ENCODE peak calls at places on chromosome 20, in four cellular contexts. A, V, E and J are unnamed samples.

GRCh38 chr20:325889-326644 is 715 bp downstream of the SOX12 start:
- DNase-seq in E (peak), V (peak), A (peak), J (peak)

GRCh38 chr20:235891-236290 is 8.8 kb downstream of the DEFB129 start:
- DNase-seq in E (no peak), A (no peak), V (no peak), J (no peak)

GRCh38 chr20:15399781-15400180 is 1062.4 kb upstream of the FLRT3 start:
- DNase-seq in E (no peak), V (no peak), A (no peak), J (no peak)

GRCh38 chr20:41509801-41510200 is 108.4 kb downstream of the CHD6 start:
- DNase-seq in A (no peak), V (peak), E (no peak), J (no peak)

GRCh38 chr20:57785720-57786119 is 75.9 kb upstream of the PMEPA1 start:
- DNase-seq in V (no peak), E (no peak), A (no peak), J (no peak)

GRCh38 chr20:21019831-21020655 is 86.1 kb downstream of the LINC00237 start:
- DNase-seq in A (peak), E (no peak), V (no peak), J (no peak)

GRCh38 chr20:36439040-36439730 is 102.1 kb upstream of the MYL9 start:
- DNase-seq in V (peak), E (peak), A (peak), J (peak)

GRCh38 chr20:9839626-9840025 is 750 bp upstream of the PAK5 start:
- DNase-seq in E (no peak), V (no peak), A (no peak), J (no peak)

GRCh38 chr20:63205896-63206295 is 10.0 kb downstream of the YTHDF1 start:
- DNase-seq in A (no peak), V (no peak), E (no peak), J (no peak)

GRCh38 chr20:19692685-19693119 is 65.4 kb upstream of the RIN2 start:
- DNase-seq in V (peak), E (peak), A (peak), J (no peak)

GRCh38 chr20:63775096-63775978 is 35.8 kb downstream of the SLC2A4RG start:
- DNase-seq in A (peak), E (no peak), V (no peak), J (no peak)

GRCh38 chr20:60168963-60169362 is 210.7 kb downstream of the CDH26 start:
- DNase-seq in E (no peak), V (no peak), A (no peak), J (no peak)

GRCh38 chr20:48818481-48818987 is 9.3 kb downstream of the PREX1 start:
- DNase-seq in E (no peak), V (peak), A (no peak), J (no peak)

GRCh38 chr20:31954500-31954899 is 2.7 kb upstream of the PDRG1 start:
- DNase-seq in A (no peak), V (no peak), E (no peak), J (no peak)

GRCh38 chr20:31953749-31954148 is 1.9 kb upstream of the PDRG1 start:
- DNase-seq in A (no peak), V (no peak), E (no peak), J (no peak)

GRCh38 chr20:31949877-31950646 is 1.8 kb downstream of the PDRG1 start:
- DNase-seq in E (no peak), A (no peak), V (no peak), J (no peak)

GRCh38 chr20:31951203-31951529 is 680 bp downstream of the PDRG1 start:
- DNase-seq in A (no peak), E (no peak), V (no peak), J (no peak)

DNA sequence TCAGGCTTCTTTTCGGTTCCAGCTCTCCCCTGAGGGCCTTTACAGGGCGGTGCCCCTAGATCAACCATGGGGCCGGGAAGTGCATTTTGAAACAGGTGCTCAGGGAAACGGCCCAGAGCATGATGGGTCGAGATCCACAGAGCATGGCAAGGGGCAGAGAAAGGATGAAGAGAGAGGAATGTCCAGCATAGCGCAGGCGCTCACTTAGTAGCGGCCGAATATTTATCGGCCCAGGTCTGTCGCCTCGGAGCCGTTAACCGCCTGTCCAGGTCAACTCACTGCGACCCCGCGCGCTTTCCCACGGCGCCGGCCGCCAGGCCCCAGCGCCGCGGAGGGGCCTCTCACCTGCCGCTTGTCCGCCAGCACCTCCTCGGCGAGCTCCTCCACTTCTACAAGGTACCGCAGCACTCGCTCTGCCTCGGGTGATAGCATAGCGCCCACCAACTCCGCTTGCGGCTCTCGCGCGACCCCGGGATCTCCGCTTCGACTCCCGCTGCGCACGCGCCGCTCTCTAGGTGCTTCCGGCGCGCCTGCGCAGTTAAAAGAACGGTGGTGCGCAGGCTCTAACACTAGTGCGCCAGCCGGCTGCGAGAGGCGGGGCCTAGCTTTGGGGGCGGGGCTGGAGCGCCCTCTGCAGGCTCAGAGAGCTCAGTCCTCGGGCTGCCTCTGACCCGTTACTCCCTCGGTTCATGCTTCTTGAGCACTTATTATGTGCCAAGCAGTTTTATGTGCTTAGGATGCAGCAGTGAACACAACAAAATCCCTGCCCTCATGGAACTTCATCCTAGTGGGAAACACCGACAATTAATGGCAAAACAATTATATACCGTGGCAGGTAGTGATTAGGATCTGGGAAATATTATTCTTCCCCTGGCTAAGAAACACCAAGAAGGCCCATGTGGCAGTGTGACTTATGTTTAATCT is at the start of gene PDRG1:
- DNase-seq in A (peak), E (peak), V (peak), J (peak)
- TF ChIP-seq POLR2AphosphoS5 in A (peak), E (peak), V (peak), J (peak)

DNA sequence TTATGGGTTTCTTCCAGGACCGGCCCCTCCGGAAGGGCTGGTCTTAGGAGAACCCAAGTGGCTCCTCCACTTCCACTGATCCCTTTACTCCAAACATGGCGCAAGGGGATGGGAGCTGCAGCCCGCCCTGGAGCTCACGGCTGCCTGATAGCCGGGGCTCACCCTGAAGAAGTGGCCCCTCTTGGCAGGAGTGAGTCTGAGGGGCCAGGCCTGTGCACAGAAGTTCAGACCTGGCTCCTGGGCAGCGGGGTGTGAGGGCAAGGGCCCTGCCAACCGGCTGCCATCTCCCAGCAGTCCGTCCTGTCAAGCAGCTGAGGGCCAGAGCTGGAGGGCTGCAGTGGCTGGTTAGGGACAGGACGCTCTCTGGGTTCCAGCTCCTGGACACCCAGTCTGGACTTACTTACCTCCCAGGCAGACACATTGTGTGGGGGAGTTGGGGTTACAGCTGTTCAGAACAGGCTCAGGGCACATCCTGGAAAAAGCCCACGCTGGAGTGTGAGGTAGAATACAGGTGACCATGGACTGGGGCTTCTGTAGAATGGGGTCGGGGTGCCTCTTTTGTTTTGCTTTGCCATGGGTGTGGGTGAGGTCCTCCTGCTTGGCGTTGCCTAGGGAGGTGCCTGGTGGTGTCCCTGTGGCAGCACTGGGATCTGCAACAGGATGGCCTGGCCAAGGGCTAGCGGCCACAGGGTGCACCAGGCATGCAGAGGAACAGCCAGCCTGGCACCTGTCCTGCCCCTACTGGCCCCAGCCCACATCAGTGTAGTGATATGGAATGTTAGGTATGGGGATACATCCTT is 88.4 kb downstream of the ASXL1 start:
- DNase-seq in A (no peak), E (no peak), V (peak), J (no peak)
- TF ChIP-seq POLR2AphosphoS5 in A (no peak), E (no peak), V (no peak), J (peak)

DNA sequence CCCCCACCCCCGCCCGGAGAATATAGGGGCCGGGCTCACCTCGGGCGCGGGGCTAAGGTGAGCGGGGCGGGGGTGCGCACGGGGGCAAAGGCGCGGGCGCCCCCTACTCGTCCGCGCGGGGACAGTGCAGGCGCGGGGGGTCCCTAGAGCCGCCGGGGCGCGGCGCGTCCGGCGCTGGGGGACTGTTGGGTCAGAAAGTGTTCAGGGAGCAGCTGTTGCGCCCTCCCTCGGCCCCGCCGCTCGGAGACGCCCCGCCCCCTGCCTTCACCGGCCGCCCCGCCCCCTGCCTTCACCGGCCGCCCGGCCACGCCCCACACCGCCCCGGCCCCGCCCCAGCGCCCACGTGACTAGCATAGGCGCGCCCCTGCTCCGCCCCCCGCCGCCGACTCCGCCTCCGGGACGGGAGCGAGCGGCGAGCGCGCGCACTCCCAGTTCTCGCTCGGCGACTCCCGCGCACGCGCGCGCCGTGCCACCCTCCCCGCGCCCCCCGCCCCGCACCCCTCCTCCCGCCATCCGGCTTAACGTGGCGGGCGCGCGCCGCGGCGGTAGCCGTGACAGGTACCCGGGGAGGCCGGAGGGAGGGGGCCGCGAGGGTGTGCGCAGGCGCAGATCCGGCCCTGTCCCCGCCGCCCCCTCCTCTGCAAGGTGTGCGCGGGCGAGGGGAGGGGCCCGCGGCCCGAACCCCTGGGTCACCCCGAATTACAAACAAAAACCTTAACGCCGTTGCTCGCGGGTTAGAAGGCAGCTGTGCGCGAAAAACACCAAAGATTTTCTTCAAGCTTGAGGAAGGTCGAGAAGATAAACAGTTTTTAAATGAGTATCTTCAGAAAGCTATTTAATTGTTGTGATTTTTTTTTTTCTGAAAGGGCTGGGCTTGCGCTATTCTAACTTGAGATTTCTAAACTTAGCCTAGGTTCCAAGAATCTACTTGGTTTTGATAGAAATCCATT is 704 bp upstream of the ZNF217 start:
- DNase-seq in E (peak), V (peak), A (peak), J (peak)
- TF ChIP-seq POLR2AphosphoS5 in E (no peak), V (peak), A (no peak), J (no peak)

GRCh38 chr20:3237011-3237957 is 1.7 kb downstream of the SLC4A11 start:
- DNase-seq in A (no peak), E (no peak), V (no peak), J (no peak)
- TF ChIP-seq POLR2AphosphoS5 in A (no peak), E (no peak), V (no peak), J (no peak)

GRCh38 chr20:56411759-56412472 is at the start of gene CASS4:
- DNase-seq in V (no peak), E (no peak), A (no peak), J (peak)
- TF ChIP-seq POLR2AphosphoS5 in V (peak), E (no peak), A (no peak), J (no peak)

GRCh38 chr20:45779011-45779915 is 12.4 kb downstream of the WFDC3 start:
- DNase-seq in V (peak), A (no peak), E (peak), J (no peak)
- TF ChIP-seq POLR2AphosphoS5 in V (peak), A (no peak), E (peak), J (no peak)

DNA sequence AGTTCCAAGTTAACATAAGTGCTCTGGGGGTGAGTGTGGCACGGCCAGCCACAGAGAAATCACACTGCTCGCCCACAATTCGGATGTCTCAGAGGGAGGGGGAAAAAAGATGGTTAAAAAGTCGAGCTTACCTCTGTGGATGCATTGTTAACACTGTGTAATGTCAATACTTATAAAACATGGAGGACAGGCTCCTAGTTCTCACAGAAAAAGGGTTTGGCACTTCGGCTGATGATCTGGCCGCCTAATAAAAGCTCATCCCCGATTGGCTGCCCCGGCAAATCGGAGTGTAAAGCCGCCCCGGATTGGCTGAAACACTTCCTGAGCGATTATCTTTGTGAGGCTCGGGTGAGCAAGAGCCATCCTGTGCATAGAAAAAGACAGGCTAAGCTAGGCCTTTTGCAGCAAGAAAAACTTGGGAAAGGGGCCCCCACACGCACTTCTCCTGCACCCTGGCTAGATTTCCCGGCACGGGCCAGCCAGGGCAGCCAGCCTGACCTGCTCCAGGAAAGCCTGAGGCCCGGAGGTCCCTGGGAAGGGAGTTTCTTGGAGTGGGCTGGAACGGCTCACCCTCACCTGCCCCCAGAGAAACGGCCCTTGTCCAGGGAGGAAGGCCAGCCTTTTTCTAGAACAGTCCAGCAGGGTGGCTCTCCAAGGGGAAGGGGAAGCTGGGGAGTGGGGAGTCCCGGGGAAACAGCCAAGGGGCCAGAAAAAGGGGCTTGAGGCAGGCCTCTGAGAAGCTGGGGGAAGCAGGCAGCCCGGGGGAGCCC is at the start of gene ZMYND8:
- DNase-seq in V (peak), A (peak), E (peak), J (peak)
- TF ChIP-seq POLR2AphosphoS5 in V (peak), A (no peak), E (no peak), J (no peak)

DNA sequence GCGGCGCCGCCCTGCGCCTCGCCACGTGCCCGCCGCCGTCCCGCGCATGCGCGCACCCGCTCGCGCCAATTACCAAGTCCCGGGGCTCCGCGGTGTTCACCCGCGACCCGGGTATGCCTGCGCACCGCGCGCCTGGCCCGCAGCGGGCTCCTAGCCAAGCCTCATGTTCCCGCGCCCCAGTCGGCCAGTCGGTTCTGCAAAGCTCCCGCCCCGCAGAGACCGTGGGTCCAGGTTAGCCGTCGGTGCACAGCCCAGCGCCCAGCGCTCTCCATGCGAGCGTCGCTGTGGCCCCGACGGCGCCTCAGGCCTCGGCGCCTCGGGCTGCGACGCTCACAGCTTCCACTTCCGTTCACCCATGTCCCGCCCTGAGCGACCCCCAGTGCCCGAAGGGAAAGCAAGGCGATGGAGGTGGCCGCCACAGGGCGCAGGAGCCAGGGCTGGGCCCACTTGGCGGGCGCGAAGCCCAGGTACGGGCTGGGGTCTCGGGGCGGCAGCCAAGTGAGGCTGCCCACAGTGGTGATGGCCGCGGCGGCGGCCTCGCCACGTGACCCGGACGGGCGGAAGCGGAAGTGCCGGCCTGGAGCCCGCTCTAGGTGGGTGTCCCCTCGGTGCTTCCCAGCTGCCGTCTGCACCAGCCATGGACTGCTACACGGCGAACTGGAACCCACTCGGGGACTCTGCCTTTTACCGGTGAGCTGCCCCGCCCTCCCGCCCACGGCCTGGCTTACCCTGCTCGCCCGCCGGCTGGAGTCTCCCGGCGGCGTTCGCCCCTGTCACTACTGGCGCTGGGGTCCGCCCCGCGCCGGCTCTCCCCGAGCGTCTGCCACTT is at the start of the genes PCED1A and VPS16:
- DNase-seq in A (peak), V (peak), E (peak), J (peak)
- TF ChIP-seq POLR2AphosphoS5 in A (no peak), V (peak), E (peak), J (peak)